ENCODE peak calls at places on chromosomes 12 and 14, in six cellular contexts. T is Panc1, A is HepG2, B is GM12878, W is HCT116, O is K562. I is an unnamed sample.

GRCh38 chr12:80553316-80553715 is 109.3 kb downstream of the PTPRQ start:
- DNase-seq in T (no peak), O (no peak), A (no peak), W (peak; percentile 61), B (no peak), I (no peak)

GRCh38 chr14:77761205-77761931 is 412 bp upstream of the SNW1 start:
- DNase-seq in W (no peak), B (peak; percentile 84), O (peak; percentile 35), A (peak; percentile 62), T (peak; percentile 79), I (peak; percentile 55)

GRCh38 chr14:64117671-64118402 is 176.3 kb downstream of the ESR2 start:
- DNase-seq in W (no peak), A (no peak), O (no peak), B (no peak), T (no peak), I (no peak)

GRCh38 chr14:32286602-32287001 is 42.5 kb upstream of the AKAP6 start:
- DNase-seq in W (no peak), T (no peak), A (no peak), O (no peak), B (no peak), I (no peak)

GRCh38 chr14:64762044-64763034 is 58.1 kb downstream of the PLEKHG3 start:
- DNase-seq in T (no peak), W (peak; percentile 51), O (peak; percentile 72), B (no peak), A (peak; percentile 35), I (peak; percentile 87)

GRCh38 chr14:105774001-105774400 is 247.6 kb downstream of the TMEM121 start:
- DNase-seq in O (no peak), T (no peak), W (no peak), B (no peak), A (no peak), I (no peak)

GRCh38 chr12:2154050-2154449 is 101.3 kb downstream of the CACNA1C start:
- DNase-seq in W (no peak), A (no peak), O (no peak), B (no peak), T (no peak), I (no peak)

GRCh38 chr14:21882226-21882625 is 208.6 kb upstream of the OR4E1 start:
- DNase-seq in A (no peak), B (no peak), O (no peak), W (no peak), T (no peak), I (no peak)

GRCh38 chr14:53663709-53664108 is 292.9 kb downstream of the BMP4 start:
- DNase-seq in B (no peak), W (peak; percentile 47), T (no peak), A (peak; percentile 76), O (no peak), I (no peak)

GRCh38 chr12:128817115-128818015 is 6.4 kb downstream of the SLC15A4 start:
- DNase-seq in A (no peak), W (no peak), B (peak; percentile 90), T (no peak), O (no peak), I (peak; percentile 46)

GRCh38 chr12:51087818-51088217 is 4.4 kb upstream of the CSRNP2 start:
- DNase-seq in O (no peak), W (no peak), B (peak; percentile 40), T (no peak), A (no peak), I (no peak)

GRCh38 chr14:43938588-43939281 is 568.3 kb downstream of the FSCB start:
- DNase-seq in W (no peak), A (no peak), T (no peak), O (no peak), B (no peak), I (no peak)

GRCh38 chr14:46819117-46819516 is 167.5 kb upstream of the RPL10L start:
- DNase-seq in T (no peak), O (no peak), B (no peak), W (no peak), A (no peak), I (no peak)

GRCh38 chr12:60148109-60148508 is 552.3 kb downstream of the SLC16A7 start:
- DNase-seq in T (no peak), O (no peak), B (no peak), A (no peak), W (no peak), I (no peak)

GRCh38 chr12:46562625-46563228 is 190.2 kb upstream of the SLC38A2 start:
- DNase-seq in W (no peak), O (no peak), B (no peak), A (peak; percentile 62), T (peak; percentile 88), I (no peak)

GRCh38 chr14:76196980-76197379 is 45.3 kb downstream of the GPATCH2L start:
- DNase-seq in T (no peak), O (no peak), W (no peak), A (no peak), B (no peak), I (no peak)

GRCh38 chr12:6927379-6927991 is at the start of gene ATN1:
- DNase-seq in A (no peak), B (no peak), O (peak; percentile 76), T (no peak), W (no peak), I (peak; percentile 91)

GRCh38 chr14:94355191-94355794 is 32.2 kb upstream of the SERPINA6 start:
- DNase-seq in O (no peak), B (no peak), W (no peak), A (peak; percentile 85), T (no peak), I (no peak)
- TF ChIP-seq SIN3A in O (no peak), B (no peak), W (no peak), A (no peak), T (no peak), I (no peak)

DNA sequence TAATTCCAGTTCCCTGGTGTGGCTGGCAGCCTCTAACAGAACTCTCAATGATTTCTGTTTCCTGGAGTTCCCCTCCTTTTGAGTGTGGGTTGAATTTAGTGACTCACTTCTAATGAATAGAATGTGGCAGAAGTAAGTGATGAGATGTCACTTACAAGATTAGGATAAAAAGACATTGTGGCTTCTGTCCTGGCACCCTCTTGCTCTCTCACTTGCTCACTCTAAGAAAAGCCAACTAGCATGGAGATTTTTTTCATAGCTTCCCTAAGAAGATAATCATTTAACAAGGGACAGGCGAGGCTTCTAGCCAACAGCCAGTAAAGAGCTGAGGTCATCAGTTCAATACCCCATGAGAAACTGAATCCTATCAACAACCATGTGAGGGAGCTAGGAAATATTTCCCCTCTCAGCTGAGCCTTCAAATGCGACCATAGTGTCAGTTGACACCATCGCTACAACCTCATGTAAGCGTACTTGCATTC is 156.7 kb downstream of the TMTC3 start:
- DNase-seq in T (no peak), A (no peak), O (no peak), W (peak; percentile 70), B (peak; percentile 31), I (no peak)
- TF ChIP-seq REST in T (no peak), A (no peak), O (no peak), W (no peak), B (no peak), I (no peak)

DNA sequence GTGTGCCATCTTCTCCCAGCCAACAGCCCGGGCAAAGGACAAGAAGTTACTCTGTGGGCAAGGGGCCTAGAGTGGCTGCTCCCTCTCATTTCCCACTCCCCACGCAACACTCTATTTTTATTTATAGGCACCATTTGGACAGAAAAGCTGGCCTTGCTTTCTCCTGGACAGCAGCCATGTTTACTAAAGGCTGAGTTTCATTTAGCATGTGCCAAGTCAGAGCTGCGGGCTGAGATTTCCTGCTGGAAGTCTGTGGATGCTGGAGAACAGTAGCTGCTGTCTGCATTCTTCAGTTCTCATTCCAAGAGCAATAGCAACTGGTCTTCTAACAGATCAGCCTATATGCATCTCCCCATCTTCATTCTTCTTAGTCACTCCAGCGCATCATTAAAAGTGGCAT is 8.3 kb downstream of the COL2A1 start:
- DNase-seq in O (no peak), T (no peak), A (no peak), W (no peak), B (no peak), I (no peak)
- TF ChIP-seq SIN3A in O (no peak), T (no peak), A (no peak), W (no peak), B (no peak), I (no peak)

GRCh38 chr12:103036581-103037214 is 79.2 kb downstream of the ASCL1 start:
- DNase-seq in B (peak; percentile 31), T (no peak), O (no peak), A (no peak), W (no peak), I (no peak)
- TF ChIP-seq REST in B (no peak), T (no peak), O (no peak), A (no peak), W (no peak), I (no peak)

GRCh38 chr14:70183991-70184390 is 4.8 kb downstream of the SLC8A3 start:
- DNase-seq in B (no peak), O (no peak), W (no peak), A (no peak), T (no peak), I (no peak)
- TF ChIP-seq SIN3A in B (no peak), O (no peak), W (no peak), A (no peak), T (no peak), I (no peak)

GRCh38 chr14:33908540-33909223 is 42.2 kb downstream of the EGLN3 start:
- DNase-seq in W (no peak), T (no peak), B (no peak), O (no peak), A (peak; percentile 50), I (no peak)
- TF ChIP-seq REST in W (no peak), T (no peak), B (no peak), O (no peak), A (no peak), I (no peak)

DNA sequence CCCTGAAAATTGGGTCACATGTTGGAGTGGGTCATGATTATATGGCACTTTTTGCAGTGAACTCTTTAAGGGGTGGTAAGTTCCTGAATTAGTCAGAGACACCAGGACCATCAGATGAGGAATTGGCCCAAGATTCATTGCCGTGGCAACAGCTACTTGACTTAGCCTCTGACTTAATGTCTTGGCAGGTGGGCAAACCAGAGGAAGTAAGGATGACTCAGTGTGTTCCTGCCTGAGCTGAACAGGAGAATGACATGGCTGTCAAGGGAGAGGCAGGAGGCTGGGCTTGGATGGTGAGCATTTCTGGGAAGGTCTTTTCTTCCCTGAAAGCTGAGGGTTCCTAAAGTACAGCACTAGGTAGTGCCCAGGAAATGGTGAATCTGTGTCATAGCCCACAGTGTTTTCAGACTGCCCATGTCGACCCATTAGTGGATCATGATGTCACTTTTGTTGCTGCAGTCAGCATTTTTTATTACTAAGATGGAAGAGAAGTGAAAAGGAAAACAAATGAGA is 170.1 kb upstream of the PWP1 start:
- DNase-seq in B (no peak), O (no peak), T (no peak), W (peak; percentile 51), A (no peak), I (no peak)
- TF ChIP-seq SIN3A in B (no peak), O (no peak), T (no peak), W (no peak), A (no peak), I (peak; percentile 51)

GRCh38 chr12:25324861-25325260 is 74.1 kb upstream of the KRAS start:
- DNase-seq in A (no peak), T (no peak), O (no peak), W (no peak), B (no peak), I (no peak)

GRCh38 chr12:25322918-25323773 is 72.4 kb upstream of the KRAS start:
- DNase-seq in O (no peak), T (no peak), W (no peak), A (no peak), B (no peak), I (no peak)

GRCh38 chr12:25322351-25322750 is 71.6 kb upstream of the KRAS start:
- DNase-seq in B (no peak), T (no peak), O (no peak), W (no peak), A (no peak), I (no peak)

GRCh38 chr12:25321772-25322171 is 71.0 kb upstream of the KRAS start:
- DNase-seq in T (no peak), O (no peak), B (no peak), A (no peak), W (no peak), I (no peak)

GRCh38 chr12:25323774-25324086 is 73.0 kb upstream of the KRAS start:
- DNase-seq in A (no peak), B (no peak), W (no peak), T (no peak), O (no peak), I (no peak)
- TF ChIP-seq REST in A (no peak), B (no peak), W (no peak), T (no peak), O (no peak), I (no peak)